ENCODE peak calls at places on chromosomes 12 and 14, in seven cellular contexts. One of them, this sample, is unnamed.

GRCh38 chr12:66829660-66830325 is 150.9 kb upstream of the GRIP1 start:
- DNase-seq in MM.1S: peak; percentile 76
- DNase-seq in breast epithelium: no peak
- DNase-seq in stomach: no peak
- DNase-seq in adrenal gland: no peak
- DNase-seq in colonic mucosa: no peak
- DNase-seq in left ventricle myocardium inferior: no peak
- DNase-seq in this sample: no peak

GRCh38 chr12:85468356-85469157 is 188.5 kb downstream of the ALX1 start:
- DNase-seq in MM.1S: peak; percentile 69
- DNase-seq in breast epithelium: peak; percentile 20
- DNase-seq in stomach: peak; percentile 27
- DNase-seq in adrenal gland: no peak
- DNase-seq in colonic mucosa: peak; percentile 59
- DNase-seq in left ventricle myocardium inferior: no peak
- DNase-seq in this sample: peak; percentile 63

GRCh38 chr12:30796891-30797371 is 42.2 kb upstream of the CAPRIN2 start:
- DNase-seq in MM.1S: no peak
- DNase-seq in breast epithelium: no peak
- DNase-seq in stomach: no peak
- DNase-seq in adrenal gland: no peak
- DNase-seq in colonic mucosa: no peak
- DNase-seq in left ventricle myocardium inferior: no peak
- DNase-seq in this sample: peak; percentile 33

GRCh38 chr14:93082576-93083001 is 33.1 kb downstream of the ITPK1 start:
- DNase-seq in MM.1S: no peak
- DNase-seq in breast epithelium: no peak
- DNase-seq in stomach: no peak
- DNase-seq in adrenal gland: no peak
- DNase-seq in colonic mucosa: no peak
- DNase-seq in left ventricle myocardium inferior: no peak
- DNase-seq in this sample: no peak

GRCh38 chr14:54355698-54356097 is 41.1 kb upstream of the CDKN3 start:
- DNase-seq in MM.1S: no peak
- DNase-seq in breast epithelium: no peak
- DNase-seq in stomach: no peak
- DNase-seq in adrenal gland: no peak
- DNase-seq in colonic mucosa: no peak
- DNase-seq in left ventricle myocardium inferior: no peak
- DNase-seq in this sample: no peak

GRCh38 chr14:92914087-92914656 is 8.8 kb upstream of the CHGA start:
- DNase-seq in MM.1S: peak; percentile 25
- DNase-seq in breast epithelium: no peak
- DNase-seq in stomach: no peak
- DNase-seq in adrenal gland: peak; percentile 35
- DNase-seq in colonic mucosa: peak; percentile 37
- DNase-seq in left ventricle myocardium inferior: no peak
- DNase-seq in this sample: no peak

GRCh38 chr12:19624401-19624930 is 185.2 kb downstream of the AEBP2 start:
- DNase-seq in MM.1S: no peak
- DNase-seq in breast epithelium: no peak
- DNase-seq in stomach: no peak
- DNase-seq in adrenal gland: no peak
- DNase-seq in colonic mucosa: no peak
- DNase-seq in left ventricle myocardium inferior: no peak
- DNase-seq in this sample: peak; percentile 30

GRCh38 chr12:77842430-77842829 is 11.7 kb downstream of the NAV3 start:
- DNase-seq in MM.1S: no peak
- DNase-seq in breast epithelium: no peak
- DNase-seq in stomach: no peak
- DNase-seq in adrenal gland: peak; percentile 33
- DNase-seq in colonic mucosa: no peak
- DNase-seq in left ventricle myocardium inferior: no peak
- DNase-seq in this sample: no peak

GRCh38 chr12:99915251-99916082 is 69.3 kb downstream of the ANKS1B start:
- DNase-seq in MM.1S: no peak
- DNase-seq in breast epithelium: no peak
- DNase-seq in stomach: no peak
- DNase-seq in adrenal gland: no peak
- DNase-seq in colonic mucosa: no peak
- DNase-seq in left ventricle myocardium inferior: no peak
- DNase-seq in this sample: peak; percentile 78

GRCh38 chr14:49988080-49988990 is 95.5 kb downstream of the ARF6 start:
- DNase-seq in MM.1S: no peak
- DNase-seq in breast epithelium: no peak
- DNase-seq in stomach: no peak
- DNase-seq in adrenal gland: peak; percentile 49
- DNase-seq in colonic mucosa: no peak
- DNase-seq in left ventricle myocardium inferior: no peak
- DNase-seq in this sample: no peak

GRCh38 chr12:124456652-124457152 is 110.7 kb downstream of the NCOR2 start:
- DNase-seq in MM.1S: peak; percentile 69
- DNase-seq in breast epithelium: no peak
- DNase-seq in stomach: no peak
- DNase-seq in adrenal gland: no peak
- DNase-seq in colonic mucosa: peak; percentile 49
- DNase-seq in left ventricle myocardium inferior: peak; percentile 52
- DNase-seq in this sample: no peak

GRCh38 chr12:28563926-28564325 is 373.7 kb downstream of the CCDC91 start:
- DNase-seq in MM.1S: no peak
- DNase-seq in breast epithelium: no peak
- DNase-seq in stomach: no peak
- DNase-seq in adrenal gland: no peak
- DNase-seq in colonic mucosa: no peak
- DNase-seq in left ventricle myocardium inferior: no peak
- DNase-seq in this sample: no peak
- H3K4me3 ChIP-seq in MM.1S: no peak overlapping the region
- H3K4me3 ChIP-seq in breast epithelium: no peak overlapping the region
- H3K4me3 ChIP-seq in stomach: no peak overlapping the region
- H3K4me3 ChIP-seq in adrenal gland: no peak overlapping the region
- H3K4me3 ChIP-seq in colonic mucosa: no peak overlapping the region
- H3K4me3 ChIP-seq in left ventricle myocardium inferior: no peak overlapping the region
- H3K4me3 ChIP-seq in this sample: no peak overlapping the region

DNA sequence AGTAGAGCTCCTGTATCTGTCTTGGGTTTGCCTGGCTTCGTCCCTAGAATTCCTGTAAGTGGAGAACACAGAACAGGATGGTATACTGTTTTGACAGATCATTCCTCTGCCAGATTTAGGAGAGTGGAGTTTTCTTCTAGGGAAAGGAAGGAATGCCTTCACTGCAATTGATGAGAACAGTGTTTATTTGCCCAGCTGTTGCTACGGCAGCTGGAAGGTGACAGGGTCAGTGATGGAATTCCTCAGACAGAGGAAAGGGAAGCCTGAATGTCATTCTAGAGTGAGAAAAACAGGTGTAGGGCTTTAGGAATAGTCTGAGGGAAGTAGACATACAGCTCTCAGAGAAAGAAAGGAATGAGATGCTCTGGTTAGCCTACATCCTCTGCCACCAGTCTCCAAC is 11.7 kb downstream of the CSRNP2 start:
- DNase-seq in MM.1S: no peak
- DNase-seq in breast epithelium: no peak
- DNase-seq in stomach: no peak
- DNase-seq in adrenal gland: no peak
- DNase-seq in colonic mucosa: no peak
- DNase-seq in left ventricle myocardium inferior: no peak
- DNase-seq in this sample: no peak
- H3K27ac ChIP-seq in MM.1S: no peak overlapping the region
- H3K27ac ChIP-seq in breast epithelium: no peak overlapping the region
- H3K27ac ChIP-seq in stomach: no peak overlapping the region
- H3K27ac ChIP-seq in adrenal gland: no peak overlapping the region
- H3K27ac ChIP-seq in colonic mucosa: no peak overlapping the region
- H3K27ac ChIP-seq in left ventricle myocardium inferior: no peak overlapping the region
- H3K27ac ChIP-seq in this sample: no peak overlapping the region

GRCh38 chr12:24270464-24270863 is 321.0 kb upstream of the SOX5 start:
- DNase-seq in MM.1S: no peak
- DNase-seq in breast epithelium: no peak
- DNase-seq in stomach: no peak
- DNase-seq in adrenal gland: no peak
- DNase-seq in colonic mucosa: no peak
- DNase-seq in left ventricle myocardium inferior: no peak
- DNase-seq in this sample: no peak
- H3K4me3 ChIP-seq in MM.1S: no peak overlapping the region
- H3K4me3 ChIP-seq in breast epithelium: no peak overlapping the region
- H3K4me3 ChIP-seq in stomach: no peak overlapping the region
- H3K4me3 ChIP-seq in adrenal gland: no peak overlapping the region
- H3K4me3 ChIP-seq in colonic mucosa: no peak overlapping the region
- H3K4me3 ChIP-seq in left ventricle myocardium inferior: no peak overlapping the region
- H3K4me3 ChIP-seq in this sample: no peak overlapping the region

GRCh38 chr14:97592341-97592980 is 795.3 kb downstream of the VRK1 start:
- DNase-seq in MM.1S: no peak
- DNase-seq in breast epithelium: no peak
- DNase-seq in stomach: no peak
- DNase-seq in adrenal gland: no peak
- DNase-seq in colonic mucosa: no peak
- DNase-seq in left ventricle myocardium inferior: no peak
- DNase-seq in this sample: no peak
- H3K27ac ChIP-seq in MM.1S: no peak overlapping the region
- H3K27ac ChIP-seq in breast epithelium: no peak overlapping the region
- H3K27ac ChIP-seq in stomach: no peak overlapping the region
- H3K27ac ChIP-seq in adrenal gland: no peak overlapping the region
- H3K27ac ChIP-seq in colonic mucosa: no peak overlapping the region
- H3K27ac ChIP-seq in left ventricle myocardium inferior: no peak overlapping the region
- H3K27ac ChIP-seq in this sample: no peak overlapping the region

GRCh38 chr14:21771671-21772070 is 98.1 kb upstream of the OR4E1 start:
- DNase-seq in MM.1S: no peak
- DNase-seq in breast epithelium: no peak
- DNase-seq in stomach: no peak
- DNase-seq in adrenal gland: no peak
- DNase-seq in colonic mucosa: no peak
- DNase-seq in left ventricle myocardium inferior: no peak
- DNase-seq in this sample: no peak

GRCh38 chr14:21768875-21769257 is 95.2 kb upstream of the OR4E1 start:
- DNase-seq in MM.1S: peak; percentile 47
- DNase-seq in breast epithelium: no peak
- DNase-seq in stomach: no peak
- DNase-seq in adrenal gland: no peak
- DNase-seq in colonic mucosa: no peak
- DNase-seq in left ventricle myocardium inferior: no peak
- DNase-seq in this sample: no peak

DNA sequence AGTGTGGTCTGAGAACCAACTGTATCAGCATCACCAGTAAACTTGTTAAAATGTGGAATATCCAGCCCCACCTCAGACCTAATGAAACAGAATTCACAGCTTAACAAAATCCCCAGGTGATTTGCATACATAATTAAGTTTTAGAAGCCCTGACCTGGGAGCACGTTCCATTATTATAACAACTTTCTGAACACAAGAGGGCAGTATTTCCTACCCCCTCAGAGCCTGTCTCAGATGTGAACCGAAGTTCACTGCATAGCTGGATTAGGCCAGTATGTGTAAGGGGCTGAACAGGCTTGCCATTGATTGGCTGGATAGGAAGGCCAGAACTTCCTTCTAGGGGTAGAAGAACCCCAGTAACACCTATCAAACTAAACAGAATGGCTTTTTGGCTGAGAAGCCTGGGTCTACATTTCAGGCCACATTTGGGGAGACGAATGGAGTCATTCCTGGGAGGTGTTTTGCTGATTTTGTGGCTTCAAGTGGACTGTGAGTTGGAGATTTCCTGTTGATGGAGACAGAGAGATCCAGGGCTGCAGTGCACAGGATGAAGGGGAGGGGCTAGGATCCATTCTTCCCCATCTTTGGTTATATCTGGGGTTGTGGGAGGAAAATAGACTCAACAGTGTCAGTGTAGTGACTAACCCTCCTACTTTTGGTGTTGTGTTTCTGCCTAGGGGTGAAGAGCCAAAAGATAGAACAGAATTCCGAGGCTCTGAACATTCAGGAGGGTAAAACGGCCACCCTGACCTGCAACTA is 94.7 kb upstream of the OR4E1 start:
- DNase-seq in MM.1S: peak; percentile 79
- DNase-seq in breast epithelium: no peak
- DNase-seq in stomach: no peak
- DNase-seq in adrenal gland: no peak
- DNase-seq in colonic mucosa: no peak
- DNase-seq in left ventricle myocardium inferior: no peak
- DNase-seq in this sample: peak; percentile 4
- H3K4me3 ChIP-seq in MM.1S: no peak overlapping the region
- H3K4me3 ChIP-seq in breast epithelium: no peak overlapping the region
- H3K4me3 ChIP-seq in stomach: no peak overlapping the region
- H3K4me3 ChIP-seq in adrenal gland: no peak overlapping the region
- H3K4me3 ChIP-seq in colonic mucosa: no peak overlapping the region
- H3K4me3 ChIP-seq in left ventricle myocardium inferior: no peak overlapping the region
- H3K4me3 ChIP-seq in this sample: no peak overlapping the region

This sample was measured in brain microvascular endothelial cell.